ENCODE peak calls at places on chromosomes 16 and 17, in four cellular contexts. L is heart left ventricle, H is ovary, Q is cardiac muscle cell. Z is an unnamed sample.

GRCh38 chr16:59593256-59593655 is 859.1 kb upstream of the GOT2 start:
- DNase-seq in H (no peak), L (no peak), Q (no peak), Z (no peak)

GRCh38 chr16:85234310-85235235 is 122.3 kb upstream of the CIBAR2 start:
- DNase-seq in L (peak; percentile 70), Q (peak; percentile 91), H (peak; percentile 91), Z (no peak)

GRCh38 chr16:11150190-11150589 is 105.8 kb downstream of the SOCS1 start:
- DNase-seq in Q (no peak), L (no peak), H (no peak), Z (no peak)

GRCh38 chr17:379531-380200 is 27.1 kb upstream of the RPH3AL start:
- DNase-seq in Q (no peak), L (no peak), H (no peak), Z (no peak)

GRCh38 chr17:42060231-42060630 is 9.8 kb upstream of the C17orf113 start:
- DNase-seq in L (no peak), Q (no peak), H (no peak), Z (no peak)

GRCh38 chr17:2378905-2379304 is 22.0 kb downstream of the MNT start:
- DNase-seq in Q (no peak), L (no peak), H (no peak), Z (no peak)

GRCh38 chr16:84194018-84194417 is 3.1 kb downstream of the ADAD2 start:
- DNase-seq in L (no peak), H (no peak), Q (no peak), Z (no peak)

GRCh38 chr17:4771519-4772234 is at the start of gene TM4SF5:
- DNase-seq in L (no peak), H (no peak), Q (no peak), Z (no peak)

GRCh38 chr17:42248351-42249179 is 27.6 kb downstream of the STAT5B start:
- DNase-seq in H (peak; percentile 83), L (peak; percentile 83), Q (peak; percentile 42), Z (peak; percentile 64)

GRCh38 chr16:50821586-50821985 is 79.7 kb downstream of the CYLD start:
- DNase-seq in H (no peak), Q (no peak), L (no peak), Z (no peak)

GRCh38 chr17:80790981-80791742 is 200.5 kb upstream of the CHMP6 start:
- DNase-seq in H (no peak), L (no peak), Q (no peak), Z (no peak)

GRCh38 chr17:60278237-60278636 is 113.7 kb downstream of the USP32 start:
- DNase-seq in H (no peak), L (no peak), Q (no peak), Z (no peak)

GRCh38 chr17:60280673-60281072 is 111.3 kb downstream of the USP32 start:
- DNase-seq in L (no peak), H (no peak), Q (no peak), Z (no peak)

GRCh38 chr17:60277258-60277657 is 114.7 kb downstream of the USP32 start:
- DNase-seq in H (no peak), L (no peak), Q (no peak), Z (no peak)
- H3K27me3 ChIP-seq in H (no peaks in the 10 kb centered on the region), L (no peaks in the 10 kb centered on the region), Q (no peaks in the 10 kb centered on the region), Z (no peaks in the 10 kb centered on the region)

DNA sequence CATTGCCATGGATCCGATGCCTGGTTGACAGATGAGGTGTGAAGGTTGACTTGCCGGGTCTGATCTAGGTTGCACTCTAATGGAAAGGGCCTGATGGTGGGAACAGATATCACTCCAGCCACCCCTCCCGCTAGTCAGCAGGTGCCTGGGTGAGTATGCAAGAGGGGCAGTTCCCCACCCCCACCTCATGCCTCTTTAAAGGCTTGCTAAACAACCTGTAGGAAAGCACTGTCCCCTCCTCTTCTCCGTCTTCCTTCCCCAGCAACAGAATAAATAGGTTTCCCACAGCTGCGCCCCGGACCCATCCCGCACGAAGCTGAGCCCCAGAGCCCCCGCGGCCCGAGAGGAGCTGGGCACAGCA is 746 bp upstream of the TMEM132E start:
- DNase-seq in L (no peak), H (no peak), Q (no peak), Z (no peak)
- H3K27me3 ChIP-seq in L (peaks cover 41% of the 10 kb centered on the region), H (no peaks in the 10 kb centered on the region), Q (peaks cover 100% of the 10 kb centered on the region), Z (peaks cover 84% of the 10 kb centered on the region)

DNA sequence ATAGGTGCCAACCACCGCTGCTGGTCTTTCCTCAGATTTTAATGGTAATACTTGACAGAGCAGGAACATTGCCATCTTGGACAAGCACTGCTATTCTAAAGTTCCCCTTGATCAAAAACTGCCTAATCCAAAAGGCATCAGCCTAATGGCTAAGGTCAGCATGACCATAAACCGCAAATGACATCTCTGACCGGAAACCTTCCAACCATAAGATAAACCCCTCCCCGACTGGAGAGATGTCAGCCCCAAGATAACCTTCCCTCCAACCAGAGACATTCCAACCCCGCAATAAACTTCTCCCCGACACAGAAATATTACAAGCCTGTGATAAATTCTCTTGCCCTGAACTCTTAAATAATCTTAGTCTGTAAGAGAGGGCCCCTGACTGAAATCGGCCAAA is 7.4 kb upstream of the DHX40 start:
- DNase-seq in Q (no peak), L (no peak), H (no peak), Z (no peak)
- H3K27me3 ChIP-seq in Q (no peaks in the 10 kb centered on the region), L (no peaks in the 10 kb centered on the region), H (no peaks in the 10 kb centered on the region), Z (no peaks in the 10 kb centered on the region)

DNA sequence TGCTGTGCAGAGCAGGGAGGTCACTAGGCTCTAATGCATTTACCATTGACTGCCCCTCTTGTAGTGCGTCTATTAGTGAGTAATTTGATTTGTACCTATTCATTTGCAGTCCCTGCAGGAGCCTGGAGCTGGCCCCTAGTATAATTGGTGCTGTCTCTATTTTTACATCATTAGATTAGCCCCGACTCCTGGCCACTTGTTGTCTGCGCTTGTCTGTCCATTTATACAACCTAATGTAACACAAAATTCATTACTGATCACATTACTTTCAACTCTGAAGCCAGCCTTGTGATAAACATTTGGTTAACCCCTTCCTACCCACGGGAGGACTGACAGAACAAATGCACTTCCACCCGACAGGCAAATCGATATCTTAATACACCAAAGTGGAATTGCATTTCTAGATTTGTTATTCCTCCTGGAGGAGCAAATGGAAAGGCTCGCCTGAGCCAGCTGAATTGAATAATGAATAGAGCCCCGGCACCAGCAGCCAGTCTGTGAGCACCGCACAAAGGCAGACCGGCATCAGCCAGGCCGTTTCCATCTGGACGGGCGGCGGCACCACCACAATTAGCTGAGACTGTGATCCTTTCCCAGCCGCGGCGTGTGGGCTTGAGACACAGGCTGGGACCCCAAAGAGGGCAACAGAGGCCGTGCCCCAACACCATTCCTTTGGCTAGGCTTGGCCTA is 18.7 kb upstream of the TBX2 start:
- DNase-seq in H (no peak), L (no peak), Q (no peak), Z (no peak)
- H3K27me3 ChIP-seq in H (no peaks in the 10 kb centered on the region), L (no peaks in the 10 kb centered on the region), Q (no peaks in the 10 kb centered on the region), Z (no peaks in the 10 kb centered on the region)

GRCh38 chr17:79741401-79741750 is 10.6 kb downstream of the ENPP7 start:
- DNase-seq in H (no peak), Q (no peak), L (no peak), Z (no peak)

GRCh38 chr17:79741751-79742588 is 11.2 kb downstream of the ENPP7 start:
- DNase-seq in L (peak; percentile 69), H (peak; percentile 66), Q (peak; percentile 79), Z (peak; percentile 64)

GRCh38 chr17:79742589-79742918 is 11.8 kb downstream of the ENPP7 start:
- DNase-seq in Q (no peak), H (no peak), L (no peak), Z (no peak)

GRCh38 chr17:79743614-79744013 is 12.9 kb downstream of the ENPP7 start:
- DNase-seq in L (no peak), H (no peak), Q (no peak), Z (no peak)

DNA sequence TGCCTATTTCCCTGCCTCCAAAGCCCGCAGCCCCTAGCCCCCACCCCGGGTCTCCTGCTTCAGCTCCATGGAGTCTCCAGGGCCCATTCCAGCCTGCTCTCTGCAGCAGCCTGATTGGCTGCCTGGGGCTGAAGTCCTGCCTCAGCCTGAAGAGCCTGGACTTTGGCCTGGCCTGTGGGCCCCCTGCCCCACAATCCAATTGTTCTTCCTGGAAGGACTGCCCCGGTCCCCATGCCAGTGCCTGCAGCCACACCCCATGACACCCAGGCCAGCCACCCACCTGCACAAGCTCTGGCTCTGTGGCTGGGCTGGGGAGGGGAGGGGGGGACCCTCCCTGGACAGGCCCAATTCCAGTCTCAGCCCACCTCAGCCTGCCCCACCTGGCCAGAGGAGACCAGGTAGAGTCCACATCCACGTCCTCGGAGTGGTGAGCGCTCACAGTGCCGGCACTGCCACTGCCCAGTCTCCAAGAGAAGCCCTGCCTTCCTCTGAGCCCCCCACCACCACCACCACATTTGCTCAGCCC is 12.3 kb downstream of the ENPP7 start:
- DNase-seq in Q (no peak), H (no peak), L (no peak), Z (no peak)
- H3K27me3 ChIP-seq in Q (peaks cover 44% of the 10 kb centered on the region), H (peaks cover 1% of the 10 kb centered on the region), L (peaks cover 24% of the 10 kb centered on the region), Z (peaks cover 40% of the 10 kb centered on the region)

GRCh38 chr16:24037335-24037734 is 201.6 kb downstream of the PRKCB start:
- DNase-seq in L (no peak), H (no peak), Q (no peak), Z (no peak)
- H3K27me3 ChIP-seq in L (peaks cover 3% of the 10 kb centered on the region), H (no peaks in the 10 kb centered on the region), Q (no peaks in the 10 kb centered on the region), Z (no peaks in the 10 kb centered on the region)

GRCh38 chr16:87618216-87618615 is 15.9 kb downstream of the JPH3 start:
- DNase-seq in Q (no peak), H (no peak), L (no peak), Z (no peak)

GRCh38 chr16:87621976-87622713 is 19.8 kb downstream of the JPH3 start:
- DNase-seq in Q (no peak), H (no peak), L (no peak), Z (no peak)

GRCh38 chr16:87620201-87620495 is 17.8 kb downstream of the JPH3 start:
- DNase-seq in Q (no peak), H (no peak), L (no peak), Z (no peak)

GRCh38 chr16:87621550-87621829 is 19.2 kb downstream of the JPH3 start:
- DNase-seq in H (no peak), L (no peak), Q (no peak), Z (no peak)

DNA sequence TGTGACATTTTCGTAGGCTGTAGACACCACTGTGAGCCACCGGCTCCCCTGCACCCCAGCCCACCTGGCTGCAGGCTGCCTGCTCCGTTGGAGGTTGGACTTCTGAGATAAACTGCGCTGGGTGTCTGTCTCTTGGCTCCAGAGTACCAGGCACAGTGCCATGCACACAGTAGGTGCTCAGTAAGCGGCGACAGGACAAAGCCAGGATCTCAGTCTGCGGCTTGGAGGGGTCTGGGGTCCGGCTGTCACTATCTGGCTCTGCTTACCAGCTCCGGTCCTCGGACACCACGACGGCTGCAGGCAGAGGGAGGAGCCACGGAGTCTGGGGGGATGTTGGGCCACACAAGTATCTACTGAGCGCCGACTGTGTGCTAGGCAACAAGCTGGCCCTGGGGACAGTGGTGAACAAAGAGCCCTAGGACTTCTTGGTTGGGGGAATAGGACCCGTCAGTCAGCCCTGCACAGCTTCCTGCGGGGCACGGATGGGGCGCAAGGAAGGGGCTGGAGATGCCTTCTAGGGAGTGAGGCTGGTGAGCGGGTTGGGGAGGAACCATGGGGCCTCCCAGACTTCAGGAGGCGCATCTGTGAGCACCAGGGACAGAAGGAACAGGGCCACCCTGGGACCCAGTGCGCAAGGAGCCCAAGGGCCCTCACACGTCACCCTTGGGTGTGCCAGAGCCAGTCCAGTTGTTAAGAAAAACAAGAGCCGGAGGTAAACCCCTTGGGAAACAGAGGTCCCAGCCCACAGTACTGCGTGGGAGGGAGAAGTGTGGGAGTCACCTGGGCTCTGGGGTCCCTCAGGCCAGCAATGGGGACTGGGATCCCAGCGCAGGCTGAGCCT is 17.3 kb downstream of the JPH3 start:
- DNase-seq in Q (no peak), L (no peak), H (no peak), Z (no peak)
- H3K27me3 ChIP-seq in Q (no peaks in the 10 kb centered on the region), L (peaks cover 4% of the 10 kb centered on the region), H (no peaks in the 10 kb centered on the region), Z (no peaks in the 10 kb centered on the region)

DNA sequence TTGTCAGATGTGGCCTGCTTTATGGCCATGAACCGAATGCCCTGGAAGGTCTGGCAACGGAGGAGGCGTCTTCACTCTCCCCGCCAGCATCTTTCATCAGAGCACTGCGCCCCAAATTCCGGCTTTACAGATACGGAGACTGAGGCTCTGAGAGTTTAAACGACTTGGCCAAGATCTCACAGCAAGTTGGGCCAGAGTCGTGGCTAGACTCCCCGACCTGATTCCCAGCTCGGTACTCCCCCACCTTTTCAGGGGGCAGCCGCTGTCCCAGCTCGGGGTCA is 1.7 kb downstream of the NGFR start:
- DNase-seq in L (no peak), H (no peak), Q (no peak), Z (no peak)
- H3K27me3 ChIP-seq in L (peaks cover 17% of the 10 kb centered on the region), H (peaks cover 10% of the 10 kb centered on the region), Q (peaks cover 51% of the 10 kb centered on the region), Z (peaks cover 54% of the 10 kb centered on the region)

Z was measured in CD4-positive, alpha-beta T cell.